ENCODE peak calls at places on chromosomes 16 and 17, in eight cellular contexts. One of them, this sample, is unnamed.

GRCh38 chr16:51524555-51525373 is 373.7 kb upstream of the SALL1 start:
- DNase-seq in CD4-positive, alpha-beta T cell: no peak
- DNase-seq in LoVo: no peak
- DNase-seq in foreskin melanocyte: no peak
- DNase-seq in COR-L47: no peak
- DNase-seq in activated naive CD4-positive, alpha-beta T cell: no peak
- DNase-seq in NK-92 treated with Interleukin-12 subunit alpha and Interleukin-12 subunit beta, amount 100 ng/mL, for 24 hours: no peak
- DNase-seq in DMS 273 treated with DMSO at 0.1 percent for 48 hours: peak
- DNase-seq in this sample: no peak

GRCh38 chr16:67115649-67116048 is 5.9 kb downstream of the PHAF1 start:
- DNase-seq in CD4-positive, alpha-beta T cell: no peak
- DNase-seq in LoVo: peak
- DNase-seq in foreskin melanocyte: peak
- DNase-seq in COR-L47: no peak
- DNase-seq in activated naive CD4-positive, alpha-beta T cell: no peak
- DNase-seq in NK-92 treated with Interleukin-12 subunit alpha and Interleukin-12 subunit beta, amount 100 ng/mL, for 24 hours: no peak
- DNase-seq in DMS 273 treated with DMSO at 0.1 percent for 48 hours: no peak
- DNase-seq in this sample: no peak

GRCh38 chr17:42311240-42312034 is 23.1 kb downstream of the STAT5A start:
- DNase-seq in CD4-positive, alpha-beta T cell: no peak
- DNase-seq in LoVo: no peak
- DNase-seq in foreskin melanocyte: no peak
- DNase-seq in COR-L47: no peak
- DNase-seq in activated naive CD4-positive, alpha-beta T cell: no peak
- DNase-seq in NK-92 treated with Interleukin-12 subunit alpha and Interleukin-12 subunit beta, amount 100 ng/mL, for 24 hours: no peak
- DNase-seq in DMS 273 treated with DMSO at 0.1 percent for 48 hours: no peak
- DNase-seq in this sample: peak

GRCh38 chr17:79080761-79081290 is 6.2 kb downstream of the ENGASE start:
- DNase-seq in CD4-positive, alpha-beta T cell: no peak
- DNase-seq in LoVo: no peak
- DNase-seq in foreskin melanocyte: no peak
- DNase-seq in COR-L47: no peak
- DNase-seq in activated naive CD4-positive, alpha-beta T cell: no peak
- DNase-seq in NK-92 treated with Interleukin-12 subunit alpha and Interleukin-12 subunit beta, amount 100 ng/mL, for 24 hours: no peak
- DNase-seq in DMS 273 treated with DMSO at 0.1 percent for 48 hours: no peak
- DNase-seq in this sample: no peak

GRCh38 chr17:44235583-44235936 is 16.1 kb upstream of the UBTF start:
- DNase-seq in CD4-positive, alpha-beta T cell: no peak
- DNase-seq in LoVo: no peak
- DNase-seq in foreskin melanocyte: no peak
- DNase-seq in COR-L47: no peak
- DNase-seq in activated naive CD4-positive, alpha-beta T cell: no peak
- DNase-seq in NK-92 treated with Interleukin-12 subunit alpha and Interleukin-12 subunit beta, amount 100 ng/mL, for 24 hours: no peak
- DNase-seq in DMS 273 treated with DMSO at 0.1 percent for 48 hours: no peak
- DNase-seq in this sample: no peak

GRCh38 chr16:65497571-65497970 is 375.7 kb upstream of the CDH11 start:
- DNase-seq in CD4-positive, alpha-beta T cell: no peak
- DNase-seq in LoVo: no peak
- DNase-seq in foreskin melanocyte: no peak
- DNase-seq in COR-L47: no peak
- DNase-seq in activated naive CD4-positive, alpha-beta T cell: no peak
- DNase-seq in NK-92 treated with Interleukin-12 subunit alpha and Interleukin-12 subunit beta, amount 100 ng/mL, for 24 hours: no peak
- DNase-seq in DMS 273 treated with DMSO at 0.1 percent for 48 hours: no peak
- DNase-seq in this sample: no peak

GRCh38 chr17:69672924-69673323 is 258.4 kb downstream of the MAP2K6 start:
- DNase-seq in CD4-positive, alpha-beta T cell: no peak
- DNase-seq in LoVo: no peak
- DNase-seq in foreskin melanocyte: no peak
- DNase-seq in COR-L47: no peak
- DNase-seq in activated naive CD4-positive, alpha-beta T cell: no peak
- DNase-seq in NK-92 treated with Interleukin-12 subunit alpha and Interleukin-12 subunit beta, amount 100 ng/mL, for 24 hours: no peak
- DNase-seq in DMS 273 treated with DMSO at 0.1 percent for 48 hours: no peak
- DNase-seq in this sample: no peak

GRCh38 chr17:80913928-80914821 is 77.5 kb upstream of the CHMP6 start:
- DNase-seq in CD4-positive, alpha-beta T cell: no peak
- DNase-seq in LoVo: no peak
- DNase-seq in foreskin melanocyte: no peak
- DNase-seq in COR-L47: no peak
- DNase-seq in activated naive CD4-positive, alpha-beta T cell: no peak
- DNase-seq in NK-92 treated with Interleukin-12 subunit alpha and Interleukin-12 subunit beta, amount 100 ng/mL, for 24 hours: no peak
- DNase-seq in DMS 273 treated with DMSO at 0.1 percent for 48 hours: no peak
- DNase-seq in this sample: no peak

GRCh38 chr17:35730400-35731005 is 936 bp upstream of the RASL10B start:
- DNase-seq in CD4-positive, alpha-beta T cell: no peak
- DNase-seq in LoVo: no peak
- DNase-seq in foreskin melanocyte: no peak
- DNase-seq in COR-L47: no peak
- DNase-seq in activated naive CD4-positive, alpha-beta T cell: no peak
- DNase-seq in NK-92 treated with Interleukin-12 subunit alpha and Interleukin-12 subunit beta, amount 100 ng/mL, for 24 hours: no peak
- DNase-seq in DMS 273 treated with DMSO at 0.1 percent for 48 hours: no peak
- DNase-seq in this sample: no peak

GRCh38 chr16:47916266-47916665 is 239.5 kb downstream of the ABCC12 start:
- DNase-seq in CD4-positive, alpha-beta T cell: no peak
- DNase-seq in LoVo: no peak
- DNase-seq in foreskin melanocyte: no peak
- DNase-seq in COR-L47: no peak
- DNase-seq in activated naive CD4-positive, alpha-beta T cell: no peak
- DNase-seq in NK-92 treated with Interleukin-12 subunit alpha and Interleukin-12 subunit beta, amount 100 ng/mL, for 24 hours: no peak
- DNase-seq in DMS 273 treated with DMSO at 0.1 percent for 48 hours: no peak
- DNase-seq in this sample: no peak

GRCh38 chr16:19126300-19126699 is 12.5 kb downstream of the ITPRIPL2 start:
- DNase-seq in CD4-positive, alpha-beta T cell: no peak
- DNase-seq in LoVo: no peak
- DNase-seq in foreskin melanocyte: no peak
- DNase-seq in COR-L47: no peak
- DNase-seq in activated naive CD4-positive, alpha-beta T cell: no peak
- DNase-seq in NK-92 treated with Interleukin-12 subunit alpha and Interleukin-12 subunit beta, amount 100 ng/mL, for 24 hours: no peak
- DNase-seq in DMS 273 treated with DMSO at 0.1 percent for 48 hours: no peak
- DNase-seq in this sample: no peak

GRCh38 chr17:41800601-41801373 is 11.0 kb downstream of the P3H4 start:
- DNase-seq in CD4-positive, alpha-beta T cell: no peak
- DNase-seq in LoVo: peak
- DNase-seq in foreskin melanocyte: no peak
- DNase-seq in COR-L47: peak
- DNase-seq in activated naive CD4-positive, alpha-beta T cell: no peak
- DNase-seq in NK-92 treated with Interleukin-12 subunit alpha and Interleukin-12 subunit beta, amount 100 ng/mL, for 24 hours: no peak
- DNase-seq in DMS 273 treated with DMSO at 0.1 percent for 48 hours: no peak
- DNase-seq in this sample: peak

GRCh38 chr16:73054732-73055481 is 7.0 kb upstream of the ZFHX3 start:
- DNase-seq in CD4-positive, alpha-beta T cell: no peak
- DNase-seq in LoVo: peak
- DNase-seq in foreskin melanocyte: no peak
- DNase-seq in COR-L47: no peak
- DNase-seq in activated naive CD4-positive, alpha-beta T cell: no peak
- DNase-seq in NK-92 treated with Interleukin-12 subunit alpha and Interleukin-12 subunit beta, amount 100 ng/mL, for 24 hours: no peak
- DNase-seq in DMS 273 treated with DMSO at 0.1 percent for 48 hours: no peak
- DNase-seq in this sample: no peak

This sample was measured in prostate gland.